ENCODE peak calls at places on chromosomes 13 and 19, in five cellular contexts. R is lower leg skin, J is left ventricle myocardium inferior, B is neural progenitor cell, W is heart right ventricle. F is an unnamed sample.

GRCh38 chr19:33399745-33400681 is 26.5 kb downstream of the CEBPG start:
- DNase-seq in B (no peak), R (no peak), J (no peak), W (no peak), F (no peak)

GRCh38 chr13:27455331-27455855 is 5.0 kb upstream of the MTIF3 start:
- DNase-seq in W (no peak), J (no peak), B (no peak), R (no peak), F (no peak)

GRCh38 chr13:45527699-45528462 is 63.1 kb downstream of the COG3 start:
- DNase-seq in W (no peak), B (no peak), R (no peak), J (no peak), F (no peak)

GRCh38 chr13:23772717-23773116 is 116.5 kb downstream of the MIPEP start:
- DNase-seq in J (no peak), W (no peak), B (no peak), R (no peak), F (no peak)

GRCh38 chr19:8302357-8302691 is 5.8 kb downstream of the CD320 start:
- DNase-seq in B (no peak), W (peak), R (peak), J (peak), F (no peak)

GRCh38 chr19:33496016-33496415 is 25.6 kb downstream of the PEPD start:
- DNase-seq in W (no peak), B (no peak), J (no peak), R (no peak), F (no peak)

GRCh38 chr19:11530432-11530831 is 1.5 kb upstream of the ECSIT start:
- DNase-seq in W (peak), B (peak), R (peak), J (peak), F (peak)

GRCh38 chr19:30799854-30800755 is 427.9 kb downstream of the ZNF536 start:
- DNase-seq in B (peak), W (peak), R (peak), J (peak), F (no peak)

GRCh38 chr13:95716231-95716630 is 39.3 kb downstream of the DNAJC3 start:
- DNase-seq in R (no peak), W (no peak), B (peak), J (no peak), F (no peak)

GRCh38 chr19:2274185-2274711 is 7.7 kb downstream of the PEAK3 start:
- DNase-seq in R (no peak), W (no peak), J (no peak), B (no peak), F (no peak)

GRCh38 chr13:46665243-46665629 is 112.3 kb downstream of the LRCH1 start:
- DNase-seq in B (no peak), W (no peak), R (no peak), J (no peak), F (no peak)

GRCh38 chr19:39156230-39156890 is 30.8 kb downstream of the PAK4 start:
- DNase-seq in R (no peak), B (no peak), W (no peak), J (no peak), F (no peak)

GRCh38 chr13:48333976-48334375 is 30.4 kb downstream of the RB1 start:
- DNase-seq in R (no peak), J (no peak), B (no peak), W (no peak), F (peak)

GRCh38 chr19:56133858-56134654 is 7.0 kb upstream of the ZNF444 start:
- DNase-seq in B (no peak), J (no peak), W (no peak), R (no peak), F (no peak)

GRCh38 chr19:56603829-56604228 is 8.7 kb downstream of the ZNF71 start:
- DNase-seq in J (no peak), R (no peak), B (no peak), W (no peak), F (no peak)

GRCh38 chr13:77047649-77048343 is 20.8 kb upstream of the FBXL3 start:
- DNase-seq in J (no peak), W (no peak), R (no peak), B (peak), F (no peak)

GRCh38 chr13:52665325-52665724 is 12.7 kb downstream of the SUGT1 start:
- DNase-seq in R (no peak), J (no peak), B (peak), W (no peak), F (no peak)

GRCh38 chr19:16829822-16830289 is 658 bp downstream of the SIN3B start:
- DNase-seq in J (no peak), B (no peak), R (no peak), W (no peak), F (no peak)

GRCh38 chr19:48290923-48291700 is 21.2 kb downstream of the ZNF114 start:
- DNase-seq in J (peak), W (peak), B (peak), R (peak), F (no peak)

GRCh38 chr13:46170687-46171086 is 11.3 kb downstream of the LCP1 start:
- DNase-seq in J (no peak), B (no peak), R (no peak), W (no peak), F (no peak)

GRCh38 chr13:89457977-89458376 is 1786.8 kb downstream of the SLITRK5 start:
- DNase-seq in J (no peak), R (no peak), B (no peak), W (no peak), F (peak)

GRCh38 chr13:110390572-110390971 is 83.5 kb downstream of the COL4A2 start:
- DNase-seq in R (no peak), B (no peak), J (no peak), W (no peak), F (no peak)

GRCh38 chr13:48110132-48110868 is 15.4 kb upstream of the MED4 start:
- DNase-seq in J (no peak), W (no peak), R (no peak), B (no peak), F (no peak)

GRCh38 chr19:14090509-14091085 is at the start of gene SAMD1:
- DNase-seq in J (peak), B (peak), W (peak), R (peak), F (no peak)

GRCh38 chr19:14088634-14089411 is 1.7 kb downstream of the SAMD1 start:
- DNase-seq in R (no peak), B (no peak), J (no peak), W (no peak), F (no peak)

GRCh38 chr19:14089412-14089661 is 1.2 kb downstream of the SAMD1 start:
- DNase-seq in B (peak), R (no peak), W (no peak), J (no peak), F (no peak)

GRCh38 chr19:14091086-14091884 is 734 bp upstream of the SAMD1 start:
- DNase-seq in B (no peak), W (no peak), J (no peak), R (peak), F (no peak)

DNA sequence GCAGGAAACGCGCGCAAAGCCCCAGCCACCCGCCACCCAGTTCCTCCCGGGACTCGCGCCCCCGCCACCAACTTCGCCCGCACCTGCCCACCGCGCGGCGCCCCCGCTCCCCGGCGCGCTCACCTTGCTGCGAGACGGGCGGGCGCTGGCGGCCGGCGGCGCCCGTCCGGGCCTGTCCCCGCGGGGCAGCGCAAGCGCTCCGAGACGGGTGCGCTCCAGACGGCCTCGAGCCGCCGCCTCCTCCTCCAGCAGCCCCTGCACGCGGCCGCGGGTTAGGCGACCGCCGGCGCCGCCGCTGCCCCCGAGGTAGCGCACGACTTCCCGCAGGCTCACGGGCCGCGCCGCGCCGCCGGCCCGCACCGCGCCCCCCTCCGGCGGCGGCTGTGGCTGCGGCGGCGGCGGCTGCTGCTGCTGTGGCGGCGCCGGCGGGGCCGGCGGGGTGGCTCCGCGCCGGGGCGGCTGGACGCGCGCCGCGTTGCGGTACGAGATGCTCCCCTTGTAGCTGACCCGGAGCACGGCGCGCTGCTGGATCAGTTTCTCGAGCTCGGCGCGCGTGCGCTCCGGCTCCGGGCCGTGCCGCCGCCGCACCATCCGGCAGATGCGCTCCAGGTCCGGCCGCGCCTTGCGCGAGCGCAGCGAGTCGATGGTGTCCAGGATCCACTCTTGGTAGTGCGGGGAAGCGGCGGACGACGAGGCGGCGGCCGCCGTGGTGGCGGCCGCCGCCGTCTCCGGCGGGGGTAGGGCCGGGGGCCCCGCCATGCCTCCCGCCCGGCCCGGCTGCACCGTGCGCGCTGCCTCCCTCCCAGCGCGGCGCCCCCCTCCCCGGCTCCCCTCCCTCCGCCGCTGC is 666 bp downstream of the SAMD1 start:
- DNase-seq in J (peak), B (peak), R (no peak), W (peak), F (no peak)
- TF ChIP-seq CTCF in J (no peak), B (no peak), R (no peak), W (no peak), F (no peak)

DNA sequence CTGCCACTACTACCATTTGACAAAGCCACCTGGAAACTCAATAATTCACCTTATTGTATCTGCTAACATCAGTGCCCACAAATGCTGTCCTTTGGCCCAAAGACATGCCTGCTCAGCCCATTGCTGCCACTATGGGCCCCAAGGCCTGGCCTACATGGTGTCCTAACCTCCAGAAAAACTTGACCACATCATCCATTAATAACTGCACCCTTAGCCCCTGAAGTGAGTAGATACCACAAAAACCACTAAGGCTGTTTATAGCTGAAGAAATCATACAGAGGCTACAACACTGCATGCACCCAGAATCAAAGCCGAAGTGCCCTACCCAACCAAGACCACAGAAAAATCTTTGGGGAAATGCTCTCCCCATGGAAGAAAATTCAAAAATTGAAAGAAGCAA is 932.8 kb upstream of the SLITRK6 start:
- DNase-seq in B (no peak), R (no peak), J (no peak), W (no peak), F (no peak)
- H3K4me3 ChIP-seq in B (no peak), R (no peak), J (no peak), W (no peak), F (no peak)

GRCh38 chr19:5593245-5593962 is 25.7 kb upstream of the TINCR start:
- DNase-seq in W (no peak), R (no peak), J (no peak), B (no peak), F (no peak)
- TF ChIP-seq CTCF in W (no peak), R (no peak), J (no peak), B (no peak), F (no peak)

GRCh38 chr19:57992841-57993240 is 9.8 kb downstream of the ZNF606 start:
- DNase-seq in R (no peak), B (no peak), W (no peak), J (no peak), F (no peak)
- H3K4me3 ChIP-seq in R (no peak), B (no peak), W (no peak), J (no peak), F (no peak)

GRCh38 chr19:44071824-44072542 is at the start of gene ZNF284:
- DNase-seq in J (peak), W (peak), B (peak), R (peak), F (no peak)

GRCh38 chr19:44069415-44069814 is 2.5 kb upstream of the ZNF284 start:
- DNase-seq in B (no peak), W (no peak), R (no peak), J (no peak), F (no peak)

GRCh38 chr19:44076325-44076724 is 4.4 kb downstream of the ZNF284 start:
- DNase-seq in J (no peak), R (no peak), W (no peak), B (no peak), F (no peak)

DNA sequence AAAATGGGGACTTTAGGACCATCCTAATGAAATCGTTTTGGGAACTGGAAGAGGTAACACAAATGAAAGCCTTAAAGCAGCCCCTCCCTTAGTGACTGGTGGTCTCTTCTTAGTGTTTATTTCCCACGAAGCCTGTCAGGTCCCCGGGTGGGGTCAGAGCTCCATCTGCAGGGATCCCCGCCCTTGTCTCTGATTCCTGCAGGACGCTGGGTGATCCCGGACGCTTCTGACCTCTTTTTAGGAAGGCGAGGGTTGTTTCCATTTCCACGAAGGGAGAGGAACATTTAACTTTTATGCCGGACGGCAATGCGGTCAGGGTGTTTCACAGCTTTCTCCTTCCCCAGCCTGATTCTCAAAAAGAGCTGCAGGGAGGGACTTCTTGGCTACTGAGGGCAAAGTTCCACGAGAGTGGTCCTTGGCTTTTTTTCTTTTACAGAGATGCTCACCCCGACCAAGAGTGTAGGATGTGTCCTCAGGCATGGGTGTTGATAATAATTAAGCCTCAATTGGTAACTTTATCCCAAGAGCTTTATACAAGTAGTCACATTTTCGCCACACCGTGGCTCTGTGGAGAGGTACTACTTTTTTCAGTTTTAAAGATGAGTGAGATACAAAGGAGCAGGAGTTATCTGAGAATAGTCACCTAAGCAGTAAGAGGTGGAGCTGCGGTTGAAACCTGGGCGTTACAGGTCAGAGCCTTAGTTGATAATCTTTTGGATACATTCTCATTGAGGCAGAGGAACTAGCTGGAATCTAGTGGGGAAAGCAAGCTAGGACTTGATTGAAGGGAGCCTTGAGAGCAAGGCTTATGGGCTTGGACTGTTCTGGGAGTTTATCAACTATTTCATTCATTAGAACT is 813 bp downstream of the ZNF284 start:
- DNase-seq in J (no peak), R (no peak), B (no peak), W (no peak), F (no peak)
- TF ChIP-seq CTCF in J (no peak), R (no peak), B (no peak), W (peak), F (peak)

GRCh38 chr13:113782472-113782871 is 23.4 kb downstream of the TMEM255B start:
- DNase-seq in W (no peak), J (no peak), B (no peak), R (no peak), F (no peak)

GRCh38 chr13:113784645-113785024 is 25.6 kb downstream of the TMEM255B start:
- DNase-seq in W (no peak), J (no peak), B (no peak), R (no peak), F (no peak)

GRCh38 chr13:113783966-113784644 is 25.1 kb downstream of the TMEM255B start:
- DNase-seq in W (no peak), J (no peak), B (no peak), R (no peak), F (no peak)

GRCh38 chr13:113785051-113786010 is 26.3 kb downstream of the TMEM255B start:
- DNase-seq in R (no peak), B (no peak), W (no peak), J (no peak), F (peak)

GRCh38 chr13:113783482-113783881 is 24.5 kb downstream of the TMEM255B start:
- DNase-seq in J (no peak), R (no peak), B (no peak), W (no peak), F (no peak)
- H3K4me3 ChIP-seq in J (no peak), R (no peak), B (no peak), W (no peak), F (no peak)

F was measured in epithelial cell of proximal tubule.